ENCODE peak calls at places on chromosomes 4 and X, in five cellular contexts. One of them, this sample, is unnamed.
A peak's percentile ranks its signal among the peaks of the same experiment; 100 is the strongest.

GRCh38 chr4:75637176-75637575 is 6.8 kb upstream of the CDKL2 start:
- DNase-seq in testis: no peak
- DNase-seq in mesenchymal stem cell: peak; percentile 39
- DNase-seq in effector memory CD4-positive, alpha-beta T cell: no peak
- DNase-seq in heart left ventricle: no peak
- DNase-seq in this sample: no peak

GRCh38 chrX:116384406-116384805 is 52.0 kb upstream of the SLC6A14 start:
- DNase-seq in mesenchymal stem cell: no peak
- DNase-seq in testis: no peak
- DNase-seq in effector memory CD4-positive, alpha-beta T cell: no peak
- DNase-seq in heart left ventricle: no peak
- DNase-seq in this sample: no peak

GRCh38 chr4:159296061-159296460 is 193.2 kb downstream of the RAPGEF2 start:
- DNase-seq in testis: no peak
- DNase-seq in effector memory CD4-positive, alpha-beta T cell: no peak
- DNase-seq in mesenchymal stem cell: peak; percentile 74
- DNase-seq in heart left ventricle: no peak
- DNase-seq in this sample: no peak

GRCh38 chr4:152735302-152735917 is 44.1 kb downstream of the TIGD4 start:
- DNase-seq in testis: no peak
- DNase-seq in mesenchymal stem cell: peak; percentile 19
- DNase-seq in effector memory CD4-positive, alpha-beta T cell: no peak
- DNase-seq in heart left ventricle: no peak
- DNase-seq in this sample: peak; percentile 24

GRCh38 chr4:5399790-5400421 is 308.5 kb downstream of the EVC2 start:
- DNase-seq in mesenchymal stem cell: peak; percentile 29
- DNase-seq in testis: peak; percentile 22
- DNase-seq in heart left ventricle: no peak
- DNase-seq in effector memory CD4-positive, alpha-beta T cell: no peak
- DNase-seq in this sample: no peak

GRCh38 chrX:80879143-80879542 is 69.5 kb upstream of the BRWD3 start:
- DNase-seq in effector memory CD4-positive, alpha-beta T cell: no peak
- DNase-seq in mesenchymal stem cell: no peak
- DNase-seq in testis: peak; percentile 44
- DNase-seq in heart left ventricle: no peak
- DNase-seq in this sample: no peak

GRCh38 chr4:165461176-165461835 is 82.5 kb downstream of the CPE start:
- DNase-seq in mesenchymal stem cell: peak; percentile 71
- DNase-seq in heart left ventricle: peak; percentile 39
- DNase-seq in effector memory CD4-positive, alpha-beta T cell: no peak
- DNase-seq in testis: peak; percentile 75
- DNase-seq in this sample: no peak

GRCh38 chrX:153944800-153945150 is 332 bp upstream of the RENBP start:
- DNase-seq in effector memory CD4-positive, alpha-beta T cell: no peak
- DNase-seq in testis: no peak
- DNase-seq in heart left ventricle: no peak
- DNase-seq in mesenchymal stem cell: no peak
- DNase-seq in this sample: no peak

GRCh38 chr4:59571805-59572430 is 1628.2 kb upstream of the ADGRL3 start:
- DNase-seq in heart left ventricle: no peak
- DNase-seq in testis: no peak
- DNase-seq in effector memory CD4-positive, alpha-beta T cell: no peak
- DNase-seq in mesenchymal stem cell: no peak
- DNase-seq in this sample: no peak

GRCh38 chrX:32571579-32571978 is 639.8 kb downstream of the DMD start:
- DNase-seq in mesenchymal stem cell: no peak
- DNase-seq in testis: no peak
- DNase-seq in heart left ventricle: no peak
- DNase-seq in effector memory CD4-positive, alpha-beta T cell: no peak
- DNase-seq in this sample: no peak

GRCh38 chr4:168174308-168174707 is 82.0 kb downstream of the ANXA10 start:
- DNase-seq in effector memory CD4-positive, alpha-beta T cell: no peak
- DNase-seq in testis: no peak
- DNase-seq in mesenchymal stem cell: no peak
- DNase-seq in heart left ventricle: no peak
- DNase-seq in this sample: no peak

GRCh38 chrX:37692918-37693317 is 7.3 kb downstream of the XK start:
- DNase-seq in testis: no peak
- DNase-seq in heart left ventricle: no peak
- DNase-seq in effector memory CD4-positive, alpha-beta T cell: no peak
- DNase-seq in mesenchymal stem cell: no peak
- DNase-seq in this sample: no peak

GRCh38 chrX:1903380-1903935 is 288.6 kb downstream of the ASMT start:
- DNase-seq in effector memory CD4-positive, alpha-beta T cell: no peak
- DNase-seq in testis: no peak
- DNase-seq in heart left ventricle: no peak
- DNase-seq in mesenchymal stem cell: peak; percentile 1
- DNase-seq in this sample: no peak

GRCh38 chrX:111490683-111491082 is 20.8 kb upstream of the SERTM2 start:
- DNase-seq in mesenchymal stem cell: peak; percentile 68
- DNase-seq in testis: no peak
- DNase-seq in heart left ventricle: no peak
- DNase-seq in effector memory CD4-positive, alpha-beta T cell: no peak
- DNase-seq in this sample: no peak

GRCh38 chr4:6229671-6230501 is 29.5 kb upstream of the JAKMIP1 start:
- DNase-seq in testis: peak; percentile 8
- DNase-seq in mesenchymal stem cell: no peak
- DNase-seq in effector memory CD4-positive, alpha-beta T cell: no peak
- DNase-seq in heart left ventricle: no peak
- DNase-seq in this sample: no peak

GRCh38 chr4:39259571-39260330 is 77.4 kb downstream of the WDR19 start:
- DNase-seq in heart left ventricle: no peak
- DNase-seq in effector memory CD4-positive, alpha-beta T cell: no peak
- DNase-seq in mesenchymal stem cell: peak; percentile 68
- DNase-seq in testis: no peak
- DNase-seq in this sample: no peak

GRCh38 chr4:113553082-113553481 is 208.5 kb downstream of the CAMK2D start:
- DNase-seq in effector memory CD4-positive, alpha-beta T cell: no peak
- DNase-seq in mesenchymal stem cell: no peak
- DNase-seq in heart left ventricle: no peak
- DNase-seq in testis: no peak
- DNase-seq in this sample: no peak
- H3K36me3 ChIP-seq in effector memory CD4-positive, alpha-beta T cell: no peaks in the 10 kb centered on the region
- H3K36me3 ChIP-seq in mesenchymal stem cell: peaks cover 60% of the 10 kb centered on the region
- H3K36me3 ChIP-seq in heart left ventricle: peaks cover 5% of the 10 kb centered on the region
- H3K36me3 ChIP-seq in testis: no peaks in the 10 kb centered on the region
- H3K36me3 ChIP-seq in this sample: no peaks in the 10 kb centered on the region

GRCh38 chr4:170138580-170139194 is 48.9 kb upstream of the AADAT start:
- DNase-seq in testis: peak; percentile 90
- DNase-seq in effector memory CD4-positive, alpha-beta T cell: no peak
- DNase-seq in mesenchymal stem cell: peak; percentile 75
- DNase-seq in heart left ventricle: peak; percentile 58
- DNase-seq in this sample: peak; percentile 11
- H3K36me3 ChIP-seq in testis: no peaks in the 10 kb centered on the region
- H3K36me3 ChIP-seq in effector memory CD4-positive, alpha-beta T cell: no peaks in the 10 kb centered on the region
- H3K36me3 ChIP-seq in mesenchymal stem cell: no peaks in the 10 kb centered on the region
- H3K36me3 ChIP-seq in heart left ventricle: no peaks in the 10 kb centered on the region
- H3K36me3 ChIP-seq in this sample: no peaks in the 10 kb centered on the region

DNA sequence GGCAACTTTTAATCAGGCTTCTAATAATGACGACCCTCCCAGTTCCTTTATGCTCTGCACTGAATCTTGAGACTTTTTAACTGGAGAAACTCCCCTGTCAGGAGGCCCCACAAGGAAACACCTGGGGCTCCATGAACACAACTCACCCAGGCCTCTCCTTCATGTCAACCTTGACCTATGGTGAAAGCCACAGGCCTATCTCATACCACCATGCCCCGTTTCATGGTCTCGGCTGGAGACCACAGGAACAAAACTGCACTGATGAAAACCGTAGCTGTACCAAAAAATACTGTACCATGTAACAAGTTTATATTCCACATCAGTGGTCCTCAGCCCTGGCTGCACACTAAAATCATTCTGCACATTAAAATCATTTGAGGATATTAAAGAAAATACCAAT is 57.0 kb downstream of the ZNF827 start:
- DNase-seq in mesenchymal stem cell: no peak
- DNase-seq in heart left ventricle: no peak
- DNase-seq in effector memory CD4-positive, alpha-beta T cell: no peak
- DNase-seq in testis: no peak
- DNase-seq in this sample: no peak
- H3K36me3 ChIP-seq in mesenchymal stem cell: peaks cover 18% of the 10 kb centered on the region
- H3K36me3 ChIP-seq in heart left ventricle: peaks cover 10% of the 10 kb centered on the region
- H3K36me3 ChIP-seq in effector memory CD4-positive, alpha-beta T cell: peaks cover 8% of the 10 kb centered on the region
- H3K36me3 ChIP-seq in testis: no peaks in the 10 kb centered on the region
- H3K36me3 ChIP-seq in this sample: peaks cover 4% of the 10 kb centered on the region

GRCh38 chr4:102593147-102593546 is 92.0 kb downstream of the NFKB1 start:
- DNase-seq in heart left ventricle: no peak
- DNase-seq in mesenchymal stem cell: no peak
- DNase-seq in testis: no peak
- DNase-seq in effector memory CD4-positive, alpha-beta T cell: no peak
- DNase-seq in this sample: no peak

GRCh38 chr4:102598759-102599379 is 97.7 kb downstream of the NFKB1 start:
- DNase-seq in testis: no peak
- DNase-seq in heart left ventricle: no peak
- DNase-seq in mesenchymal stem cell: no peak
- DNase-seq in effector memory CD4-positive, alpha-beta T cell: no peak
- DNase-seq in this sample: no peak

GRCh38 chr4:102598102-102598758 is 97.1 kb downstream of the NFKB1 start:
- DNase-seq in heart left ventricle: no peak
- DNase-seq in testis: no peak
- DNase-seq in effector memory CD4-positive, alpha-beta T cell: no peak
- DNase-seq in mesenchymal stem cell: no peak
- DNase-seq in this sample: peak; percentile 20

GRCh38 chr4:102589743-102590142 is 88.6 kb downstream of the NFKB1 start:
- DNase-seq in heart left ventricle: no peak
- DNase-seq in effector memory CD4-positive, alpha-beta T cell: no peak
- DNase-seq in mesenchymal stem cell: no peak
- DNase-seq in testis: no peak
- DNase-seq in this sample: no peak

GRCh38 chr4:102594000-102594399 is 92.8 kb downstream of the NFKB1 start:
- DNase-seq in testis: no peak
- DNase-seq in mesenchymal stem cell: no peak
- DNase-seq in heart left ventricle: no peak
- DNase-seq in effector memory CD4-positive, alpha-beta T cell: no peak
- DNase-seq in this sample: no peak
- H3K36me3 ChIP-seq in testis: no peaks in the 10 kb centered on the region
- H3K36me3 ChIP-seq in mesenchymal stem cell: peaks cover 82% of the 10 kb centered on the region
- H3K36me3 ChIP-seq in heart left ventricle: peaks cover 76% of the 10 kb centered on the region
- H3K36me3 ChIP-seq in effector memory CD4-positive, alpha-beta T cell: peaks cover 29% of the 10 kb centered on the region
- H3K36me3 ChIP-seq in this sample: peaks cover 14% of the 10 kb centered on the region